ENCODE peak calls at places on chromosomes 3 and 15, in four cellular contexts. L is heart left ventricle, M is adrenal gland, Q is fibroblast of lung. P is an unnamed sample.

GRCh38 chr15:77516076-77516475 is 95.4 kb downstream of the HMG20A start:
- DNase-seq in M (no peak), Q (no peak), L (no peak), P (no peak)

GRCh38 chr3:77467702-77468407 is 428.0 kb downstream of the ROBO2 start:
- DNase-seq in Q (no peak), M (no peak), L (no peak), P (peak; percentile 53)

GRCh38 chr3:24367681-24368264 is 126.9 kb downstream of the THRB start:
- DNase-seq in Q (no peak), L (no peak), M (no peak), P (no peak)

GRCh38 chr3:41159581-41160189 is 39.6 kb upstream of the CTNNB1 start:
- DNase-seq in M (no peak), Q (no peak), L (no peak), P (no peak)

GRCh38 chr3:187403768-187404270 is 35.6 kb downstream of the RTP4 start:
- DNase-seq in L (no peak), M (no peak), Q (peak; percentile 79), P (no peak)

GRCh38 chr3:5678248-5678647 is 490.7 kb downstream of the EDEM1 start:
- DNase-seq in M (no peak), Q (no peak), L (no peak), P (no peak)

GRCh38 chr3:172317984-172318383 is 130.3 kb downstream of the GHSR start:
- DNase-seq in Q (peak; percentile 96), L (peak; percentile 75), M (no peak), P (no peak)

GRCh38 chr3:116388867-116389385 is 56.4 kb downstream of the LSAMP start:
- DNase-seq in L (no peak), Q (no peak), M (no peak), P (no peak)

GRCh38 chr3:56790016-56790950 is 11.5 kb downstream of the ARHGEF3 start:
- DNase-seq in M (no peak), L (no peak), Q (no peak), P (no peak)

GRCh38 chr3:190926619-190927018 is 64.1 kb upstream of the GMNC start:
- DNase-seq in M (no peak), L (no peak), Q (no peak), P (no peak)

GRCh38 chr3:134354612-134355275 is 19.5 kb downstream of the AMOTL2 start:
- DNase-seq in L (no peak), Q (no peak), M (no peak), P (no peak)

GRCh38 chr3:128487813-128488635 is 5.0 kb downstream of the GATA2 start:
- DNase-seq in Q (peak; percentile 64), M (peak; percentile 82), L (peak; percentile 92), P (peak; percentile 72)

GRCh38 chr3:171704002-171704401 is 106.3 kb downstream of the PLD1 start:
- DNase-seq in L (no peak), M (no peak), Q (peak; percentile 56), P (peak; percentile 18)

GRCh38 chr3:187669675-187670504 is at the start of gene SST:
- DNase-seq in L (no peak), Q (peak; percentile 56), M (peak; percentile 44), P (peak; percentile 30)

GRCh38 chr3:56282341-56282740 is 185.9 kb downstream of the ERC2 start:
- DNase-seq in Q (no peak), M (no peak), L (no peak), P (no peak)

GRCh38 chr15:90906181-90906849 is 3.2 kb downstream of the MAN2A2 start:
- DNase-seq in M (no peak), L (no peak), Q (no peak), P (no peak)

GRCh38 chr3:53778154-53778553 is 68.1 kb downstream of the CHDH start:
- DNase-seq in L (no peak), Q (no peak), M (no peak), P (no peak)

GRCh38 chr15:100703032-100703578 is 100.7 kb downstream of the ASB7 start:
- DNase-seq in M (no peak), L (no peak), Q (peak; percentile 81), P (no peak)

GRCh38 chr15:88764448-88764847 is 38.8 kb upstream of the ACAN start:
- DNase-seq in L (no peak), M (no peak), Q (no peak), P (no peak)

GRCh38 chr15:88765212-88765611 is 38.0 kb upstream of the ACAN start:
- DNase-seq in M (no peak), L (no peak), Q (no peak), P (no peak)

DNA sequence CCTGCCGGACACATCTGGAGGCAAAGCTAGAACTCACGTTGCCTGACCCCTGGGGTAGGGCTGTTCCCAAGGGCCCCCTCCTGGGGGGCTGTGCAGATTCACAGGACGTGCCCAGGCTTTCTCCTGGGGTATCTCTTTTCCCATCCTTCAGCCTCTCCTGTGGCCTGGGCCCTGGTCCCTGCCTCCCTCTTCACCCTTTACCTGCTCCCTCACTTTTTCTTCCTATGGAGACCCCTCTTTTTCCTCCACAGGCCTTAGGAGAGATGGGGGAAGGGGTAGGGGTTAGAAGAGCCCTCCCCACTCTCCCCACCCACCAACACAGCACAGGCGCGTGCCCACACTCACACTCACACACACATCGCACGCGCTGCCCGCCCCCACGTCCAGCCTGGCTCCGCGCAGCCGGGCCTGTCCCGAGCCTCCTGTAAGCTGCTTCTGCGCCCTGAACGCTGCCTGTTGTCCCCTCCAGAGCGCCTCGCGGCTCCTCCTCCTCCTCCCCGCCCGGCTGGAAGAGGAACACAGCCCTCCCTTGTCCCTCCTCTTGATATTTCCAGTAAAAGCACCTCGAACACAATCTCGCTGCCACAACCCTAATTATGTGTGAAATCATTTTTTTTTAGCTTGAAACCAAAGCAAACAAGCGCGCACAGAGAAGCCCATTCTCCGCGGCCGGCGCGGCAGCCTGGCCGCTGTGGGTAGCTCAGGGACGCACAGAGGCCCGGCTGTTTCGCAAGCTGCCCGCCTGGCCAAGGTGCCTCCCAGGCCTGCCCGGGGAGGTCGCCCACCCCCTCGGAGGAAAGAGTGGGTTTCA is 33.9 kb upstream of the ACAN start:
- DNase-seq in M (no peak), Q (no peak), L (no peak), P (no peak)
- H3K27me3 ChIP-seq in M (peaks cover 6% of the 10 kb centered on the region), Q (peaks cover 6% of the 10 kb centered on the region), L (peaks cover 22% of the 10 kb centered on the region), P (no peaks in the 10 kb centered on the region)

GRCh38 chr15:23644829-23645228 is 2.8 kb downstream of the MAGEL2 start:
- DNase-seq in Q (no peak), M (no peak), L (no peak), P (no peak)
- H3K27me3 ChIP-seq in Q (no peaks in the 10 kb centered on the region), M (peaks cover 10% of the 10 kb centered on the region), L (peaks cover 13% of the 10 kb centered on the region), P (no peaks in the 10 kb centered on the region)

GRCh38 chr3:71961378-71961777 is 176.4 kb upstream of the PROK2 start:
- DNase-seq in Q (no peak), M (no peak), L (no peak), P (no peak)

GRCh38 chr3:71961891-71962290 is 176.9 kb upstream of the PROK2 start:
- DNase-seq in M (no peak), Q (no peak), L (no peak), P (no peak)

GRCh38 chr3:71968491-71968890 is 183.5 kb upstream of the PROK2 start:
- DNase-seq in M (no peak), L (no peak), Q (no peak), P (no peak)

GRCh38 chr3:71962561-71963240 is 177.8 kb upstream of the PROK2 start:
- DNase-seq in M (no peak), Q (peak; percentile 18), L (no peak), P (no peak)

DNA sequence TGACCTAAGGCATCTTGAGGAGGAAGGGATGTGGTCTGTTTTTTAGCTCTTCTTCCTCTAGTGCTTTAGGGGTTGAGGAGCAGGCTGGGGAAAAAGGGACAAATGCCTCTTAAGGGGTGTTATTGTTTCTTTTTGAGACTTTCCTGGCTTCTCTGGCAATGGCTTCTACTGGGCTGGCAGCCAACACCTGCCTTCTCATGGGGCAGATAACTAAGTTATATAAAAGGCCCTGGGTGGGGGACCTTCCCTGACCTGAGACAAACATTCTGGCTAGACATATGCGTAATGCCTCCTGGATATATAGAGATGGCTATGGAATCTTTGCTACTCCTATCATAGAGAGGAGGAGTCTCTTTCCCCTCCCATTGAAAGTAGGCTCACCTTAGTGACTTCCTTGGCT is 179.2 kb upstream of the PROK2 start:
- DNase-seq in Q (no peak), M (no peak), L (no peak), P (peak; percentile 50)
- H3K27me3 ChIP-seq in Q (peaks cover 3% of the 10 kb centered on the region), M (no peaks in the 10 kb centered on the region), L (no peaks in the 10 kb centered on the region), P (no peaks in the 10 kb centered on the region)

GRCh38 chr15:81411969-81412633 is 38.1 kb upstream of the TMC3 start:
- DNase-seq in Q (no peak), M (no peak), L (no peak), P (no peak)
- H3K27me3 ChIP-seq in Q (no peaks in the 10 kb centered on the region), M (peaks cover 12% of the 10 kb centered on the region), L (no peaks in the 10 kb centered on the region), P (no peaks in the 10 kb centered on the region)

GRCh38 chr3:170038434-170039110 is 777 bp downstream of the GPR160 start:
- DNase-seq in L (no peak), Q (no peak), M (no peak), P (peak; percentile 51)
- H3K27me3 ChIP-seq in L (peaks cover 6% of the 10 kb centered on the region), Q (peaks cover 26% of the 10 kb centered on the region), M (no peaks in the 10 kb centered on the region), P (no peaks in the 10 kb centered on the region)

GRCh38 chr15:69644876-69645275 is 192.3 kb downstream of the RPLP1 start:
- DNase-seq in M (no peak), Q (no peak), L (no peak), P (no peak)
- H3K27me3 ChIP-seq in M (peaks cover 7% of the 10 kb centered on the region), Q (peaks cover 12% of the 10 kb centered on the region), L (peaks cover 15% of the 10 kb centered on the region), P (no peaks in the 10 kb centered on the region)

GRCh38 chr3:16142350-16143050 is 32.0 kb upstream of the GALNT15 start:
- DNase-seq in L (no peak), Q (no peak), M (no peak), P (no peak)

GRCh38 chr3:16140894-16141285 is 33.6 kb upstream of the GALNT15 start:
- DNase-seq in Q (no peak), M (no peak), L (no peak), P (no peak)

GRCh38 chr3:16146015-16146730 is 28.3 kb upstream of the GALNT15 start:
- DNase-seq in Q (no peak), M (no peak), L (no peak), P (no peak)

GRCh38 chr3:16145176-16145575 is 29.3 kb upstream of the GALNT15 start:
- DNase-seq in L (no peak), M (no peak), Q (no peak), P (no peak)

GRCh38 chr3:16143870-16144568 is 30.5 kb upstream of the GALNT15 start:
- DNase-seq in Q (no peak), M (no peak), L (no peak), P (no peak)
- H3K27me3 ChIP-seq in Q (no peaks in the 10 kb centered on the region), M (no peaks in the 10 kb centered on the region), L (no peaks in the 10 kb centered on the region), P (no peaks in the 10 kb centered on the region)